ENCODE peak calls at places on chromosomes 1 and 21, in five cellular contexts. One of them, this sample, is unnamed.

GRCh38 chr1:26574690-26575349 is 45.3 kb downstream of the RPS6KA1 start:
- DNase-seq in Caki2: no peak
- DNase-seq in anterior cingulate cortex: no peak
- DNase-seq in lung microvascular endothelial cell: no peak
- DNase-seq in NCI-H1105 treated with DMSO at 0.1 percent for 48 hours: no peak
- DNase-seq in this sample: no peak

GRCh38 chr1:72280714-72281113 is 1.6 kb downstream of the NEGR1 start:
- DNase-seq in Caki2: no peak
- DNase-seq in lung microvascular endothelial cell: no peak
- DNase-seq in anterior cingulate cortex: no peak
- DNase-seq in NCI-H1105 treated with DMSO at 0.1 percent for 48 hours: no peak
- DNase-seq in this sample: no peak

GRCh38 chr1:94783342-94784264 is 36.6 kb upstream of the SLC44A3 start:
- DNase-seq in lung microvascular endothelial cell: peak
- DNase-seq in Caki2: peak
- DNase-seq in anterior cingulate cortex: peak
- DNase-seq in NCI-H1105 treated with DMSO at 0.1 percent for 48 hours: no peak
- DNase-seq in this sample: no peak

GRCh38 chr1:201655243-201655642 is 116.3 kb downstream of the NAV1 start:
- DNase-seq in Caki2: no peak
- DNase-seq in anterior cingulate cortex: no peak
- DNase-seq in NCI-H1105 treated with DMSO at 0.1 percent for 48 hours: no peak
- DNase-seq in lung microvascular endothelial cell: peak
- DNase-seq in this sample: no peak

GRCh38 chr1:23452011-23452411 is 27.5 kb upstream of the TCEA3 start:
- DNase-seq in anterior cingulate cortex: no peak
- DNase-seq in NCI-H1105 treated with DMSO at 0.1 percent for 48 hours: peak
- DNase-seq in lung microvascular endothelial cell: no peak
- DNase-seq in Caki2: no peak
- DNase-seq in this sample: no peak

GRCh38 chr1:63487336-63488065 is 35.5 kb downstream of the ITGB3BP start:
- DNase-seq in Caki2: no peak
- DNase-seq in anterior cingulate cortex: no peak
- DNase-seq in NCI-H1105 treated with DMSO at 0.1 percent for 48 hours: no peak
- DNase-seq in lung microvascular endothelial cell: no peak
- DNase-seq in this sample: no peak

GRCh38 chr21:9760398-9761074 is 760.8 kb upstream of the TPTE start:
- DNase-seq in lung microvascular endothelial cell: no peak
- DNase-seq in anterior cingulate cortex: no peak
- DNase-seq in Caki2: no peak
- DNase-seq in NCI-H1105 treated with DMSO at 0.1 percent for 48 hours: no peak
- DNase-seq in this sample: no peak

GRCh38 chr1:164452549-164452948 is 106.4 kb upstream of the PBX1 start:
- DNase-seq in Caki2: no peak
- DNase-seq in NCI-H1105 treated with DMSO at 0.1 percent for 48 hours: peak
- DNase-seq in anterior cingulate cortex: no peak
- DNase-seq in lung microvascular endothelial cell: no peak
- DNase-seq in this sample: no peak

GRCh38 chr1:63135174-63135512 is 187.2 kb upstream of the FOXD3 start:
- DNase-seq in NCI-H1105 treated with DMSO at 0.1 percent for 48 hours: no peak
- DNase-seq in lung microvascular endothelial cell: no peak
- DNase-seq in anterior cingulate cortex: no peak
- DNase-seq in Caki2: no peak
- DNase-seq in this sample: no peak

GRCh38 chr1:61301824-61302652 is 219.7 kb downstream of the NFIA start:
- DNase-seq in Caki2: peak
- DNase-seq in anterior cingulate cortex: no peak
- DNase-seq in NCI-H1105 treated with DMSO at 0.1 percent for 48 hours: no peak
- DNase-seq in lung microvascular endothelial cell: peak
- DNase-seq in this sample: no peak

GRCh38 chr1:176692431-176692830 is 229.5 kb downstream of the PAPPA2 start:
- DNase-seq in Caki2: no peak
- DNase-seq in NCI-H1105 treated with DMSO at 0.1 percent for 48 hours: peak
- DNase-seq in anterior cingulate cortex: no peak
- DNase-seq in lung microvascular endothelial cell: no peak
- DNase-seq in this sample: no peak

GRCh38 chr1:65581120-65581519 is 160.7 kb downstream of the LEPR start:
- DNase-seq in anterior cingulate cortex: no peak
- DNase-seq in NCI-H1105 treated with DMSO at 0.1 percent for 48 hours: no peak
- DNase-seq in lung microvascular endothelial cell: peak
- DNase-seq in Caki2: no peak
- DNase-seq in this sample: no peak

GRCh38 chr1:167107456-167107855 is 13.6 kb downstream of the STYXL2 start:
- DNase-seq in anterior cingulate cortex: no peak
- DNase-seq in Caki2: no peak
- DNase-seq in lung microvascular endothelial cell: no peak
- DNase-seq in NCI-H1105 treated with DMSO at 0.1 percent for 48 hours: no peak
- DNase-seq in this sample: no peak

GRCh38 chr1:191320062-191320461 is 838.2 kb upstream of the RGS18 start:
- DNase-seq in lung microvascular endothelial cell: no peak
- DNase-seq in anterior cingulate cortex: no peak
- DNase-seq in NCI-H1105 treated with DMSO at 0.1 percent for 48 hours: peak
- DNase-seq in Caki2: peak
- DNase-seq in this sample: no peak

GRCh38 chr21:16279658-16280581 is 550.1 kb downstream of the USP25 start:
- DNase-seq in anterior cingulate cortex: no peak
- DNase-seq in lung microvascular endothelial cell: peak
- DNase-seq in Caki2: no peak
- DNase-seq in NCI-H1105 treated with DMSO at 0.1 percent for 48 hours: no peak
- DNase-seq in this sample: no peak

GRCh38 chr1:40868051-40868723 is 6.0 kb upstream of the CITED4 start:
- DNase-seq in lung microvascular endothelial cell: peak
- DNase-seq in anterior cingulate cortex: no peak
- DNase-seq in Caki2: peak
- DNase-seq in NCI-H1105 treated with DMSO at 0.1 percent for 48 hours: no peak
- DNase-seq in this sample: no peak

GRCh38 chr1:23957096-23957495 is 2.5 kb upstream of the PNRC2 start:
- DNase-seq in NCI-H1105 treated with DMSO at 0.1 percent for 48 hours: peak
- DNase-seq in anterior cingulate cortex: no peak
- DNase-seq in Caki2: no peak
- DNase-seq in lung microvascular endothelial cell: no peak
- DNase-seq in this sample: no peak

GRCh38 chr1:39087109-39087834 is 61.1 kb downstream of the NDUFS5 start:
- DNase-seq in NCI-H1105 treated with DMSO at 0.1 percent for 48 hours: no peak
- DNase-seq in anterior cingulate cortex: no peak
- DNase-seq in Caki2: no peak
- DNase-seq in lung microvascular endothelial cell: peak
- DNase-seq in this sample: no peak

GRCh38 chr1:66712819-66713218 is 39.4 kb upstream of the DYNLT5 start:
- DNase-seq in anterior cingulate cortex: no peak
- DNase-seq in lung microvascular endothelial cell: no peak
- DNase-seq in NCI-H1105 treated with DMSO at 0.1 percent for 48 hours: no peak
- DNase-seq in Caki2: no peak
- DNase-seq in this sample: no peak

GRCh38 chr1:212490276-212490675 is 57.6 kb downstream of the NENF start:
- DNase-seq in Caki2: no peak
- DNase-seq in lung microvascular endothelial cell: no peak
- DNase-seq in anterior cingulate cortex: no peak
- DNase-seq in NCI-H1105 treated with DMSO at 0.1 percent for 48 hours: no peak
- DNase-seq in this sample: no peak

GRCh38 chr1:30397576-30397975 is 325.8 kb downstream of the MATN1 start:
- DNase-seq in NCI-H1105 treated with DMSO at 0.1 percent for 48 hours: no peak
- DNase-seq in lung microvascular endothelial cell: no peak
- DNase-seq in anterior cingulate cortex: no peak
- DNase-seq in Caki2: no peak
- DNase-seq in this sample: no peak

GRCh38 chr1:60857851-60858250 is 224.5 kb upstream of the NFIA start:
- DNase-seq in Caki2: no peak
- DNase-seq in NCI-H1105 treated with DMSO at 0.1 percent for 48 hours: peak
- DNase-seq in anterior cingulate cortex: no peak
- DNase-seq in lung microvascular endothelial cell: no peak
- DNase-seq in this sample: no peak

GRCh38 chr1:25579947-25580309 is 36.5 kb downstream of the LDLRAP1 start:
- DNase-seq in anterior cingulate cortex: no peak
- DNase-seq in lung microvascular endothelial cell: no peak
- DNase-seq in NCI-H1105 treated with DMSO at 0.1 percent for 48 hours: no peak
- DNase-seq in Caki2: no peak
- DNase-seq in this sample: no peak

GRCh38 chr1:203932559-203932958 is 71.2 kb downstream of the SNRPE start:
- DNase-seq in Caki2: no peak
- DNase-seq in lung microvascular endothelial cell: no peak
- DNase-seq in anterior cingulate cortex: no peak
- DNase-seq in NCI-H1105 treated with DMSO at 0.1 percent for 48 hours: no peak
- DNase-seq in this sample: no peak

GRCh38 chr1:6657138-6657537 is 32.5 kb downstream of the THAP3 start:
- DNase-seq in NCI-H1105 treated with DMSO at 0.1 percent for 48 hours: no peak
- DNase-seq in lung microvascular endothelial cell: no peak
- DNase-seq in Caki2: no peak
- DNase-seq in anterior cingulate cortex: no peak
- DNase-seq in this sample: no peak

This sample was measured in NCI-H1436 treated with DMSO at 0.1 percent for 48 hours.